ENCODE peak calls at places on chromosomes 5 and 9, in four cellular contexts. H is esophagus mucosa; E is activated T-cell treated with anti-CD3 and anti-CD28 coated beads, Interleukin-2, amount 50 U/mL, for 72 hours; I is activated B cell treated with CpG ODN at 0.5 μM for 24 hours. W is an unnamed sample.

GRCh38 chr9:134267305-134268265 is 58.7 kb upstream of the RXRA start:
- ATAC-seq in E (no peak), I (no peak), H (no peak), W (no peak)

GRCh38 chr9:14341437-14342133 is 27.6 kb upstream of the NFIB start:
- ATAC-seq in E (no peak), I (no peak), H (no peak), W (no peak)

GRCh38 chr5:135033026-135033861 is 784 bp downstream of the PITX1 start:
- ATAC-seq in E (peak; percentile 57), H (no peak), I (peak; percentile 26), W (no peak)

GRCh38 chr9:84146893-84147705 is 166.5 kb downstream of the RMI1 start:
- ATAC-seq in I (no peak), H (no peak), E (no peak), W (no peak)

GRCh38 chr5:116438979-116439554 is 135.6 kb downstream of the SEMA6A start:
- ATAC-seq in E (no peak), H (no peak), I (no peak), W (no peak)

GRCh38 chr9:112006361-112007020 is 109.9 kb downstream of the UGCG start:
- ATAC-seq in E (no peak), H (no peak), I (no peak), W (no peak)

GRCh38 chr5:178223828-178224335 is 8.7 kb downstream of the PHYKPL start:
- ATAC-seq in H (peak; percentile 27), E (no peak), I (no peak), W (no peak)

GRCh38 chr5:5497132-5497748 is 74.8 kb downstream of the ICE1 start:
- ATAC-seq in H (peak; percentile 48), I (no peak), E (peak; percentile 36), W (no peak)

GRCh38 chr5:139974661-139975060 is 68.4 kb downstream of the NRG2 start:
- ATAC-seq in I (no peak), E (no peak), H (no peak), W (no peak)

GRCh38 chr5:116905885-116906284 is 331.3 kb upstream of the SEMA6A start:
- ATAC-seq in E (no peak), H (no peak), I (no peak), W (no peak)

GRCh38 chr5:93545872-93546271 is 35.1 kb downstream of the NR2F1-AS1 start:
- ATAC-seq in I (no peak), E (no peak), H (no peak), W (no peak)

GRCh38 chr5:145855842-145856267 is 17.0 kb downstream of the GRXCR2 start:
- ATAC-seq in H (no peak), E (no peak), I (no peak), W (no peak)

GRCh38 chr9:91275641-91276040 is 86.1 kb downstream of the AUH start:
- ATAC-seq in H (no peak), I (no peak), E (no peak), W (no peak)

GRCh38 chr5:79491690-79492317 is 22.1 kb downstream of the HOMER1 start:
- ATAC-seq in E (no peak), H (no peak), I (no peak), W (no peak)

GRCh38 chr5:173577166-173577565 is 39.3 kb downstream of the BOD1 start:
- ATAC-seq in E (no peak), I (no peak), H (no peak), W (no peak)

GRCh38 chr5:33105521-33105941 is 335.2 kb upstream of the TARS1 start:
- ATAC-seq in H (no peak), I (no peak), E (no peak), W (no peak)

GRCh38 chr5:68746220-68747076 is 347.4 kb upstream of the SLC30A5 start:
- ATAC-seq in E (no peak), I (no peak), H (no peak), W (no peak)

GRCh38 chr5:172820046-172820767 is 13.8 kb upstream of the ERGIC1 start:
- ATAC-seq in I (no peak), H (peak; percentile 98), E (peak; percentile 86), W (peak; percentile 79)

GRCh38 chr5:179345179-179345428 is 157 bp downstream of the ADAMTS2 start:
- ATAC-seq in H (no peak), E (no peak), I (no peak), W (no peak)

GRCh38 chr9:109206670-109207069 is 39.6 kb upstream of the FRRS1L start:
- ATAC-seq in I (no peak), E (no peak), H (no peak), W (no peak)

GRCh38 chr5:173075137-173075868 is 19.2 kb downstream of the CREBRF start:
- ATAC-seq in E (no peak), H (peak; percentile 73), I (no peak), W (no peak)

GRCh38 chr5:159917919-159918487 is 1.7 kb downstream of the ADRA1B start:
- ATAC-seq in H (no peak), E (no peak), I (no peak), W (no peak)

GRCh38 chr5:52870448-52870847 is 82.7 kb downstream of the ITGA1 start:
- ATAC-seq in E (no peak), H (peak; percentile 15), I (no peak), W (no peak)

GRCh38 chr5:109659901-109660300 is 29.8 kb upstream of the MAN2A1 start:
- ATAC-seq in H (no peak), I (no peak), E (no peak), W (no peak)

GRCh38 chr5:33536802-33537201 is 96.0 kb downstream of the TARS1 start:
- ATAC-seq in E (no peak), I (no peak), H (no peak), W (no peak)

GRCh38 chr5:55173696-55174101 is 722 bp upstream of the CDC20B start:
- ATAC-seq in I (peak; percentile 5), E (peak; percentile 2), H (no peak), W (no peak)

GRCh38 chr5:9514968-9515367 is 30.9 kb downstream of the SEMA5A start:
- ATAC-seq in E (no peak), I (no peak), H (no peak), W (no peak)

GRCh38 chr9:109329274-109330258 is 8.7 kb upstream of the EPB41L4B start:
- ATAC-seq in I (no peak), E (no peak), H (peak; percentile 95), W (no peak)

GRCh38 chr5:119418782-119419101 is 33.6 kb upstream of the HSD17B4 start:
- ATAC-seq in I (peak; percentile 66), H (peak; percentile 80), E (no peak), W (no peak)

GRCh38 chr9:28915256-28915930 is 1342.1 kb upstream of the C9orf72 start:
- ATAC-seq in E (no peak), I (no peak), H (peak; percentile 33), W (no peak)

GRCh38 chr5:53112909-53113308 is 3.4 kb upstream of the MOCS2 start:
- ATAC-seq in I (no peak), E (no peak), H (no peak), W (no peak)

GRCh38 chr5:168793844-168794837 is 215.0 kb upstream of the PANK3 start:
- ATAC-seq in E (peak; percentile 80), H (peak; percentile 25), I (no peak), W (peak; percentile 69)

GRCh38 chr9:113988951-113989780 is 88.9 kb downstream of the AMBP start:
- ATAC-seq in E (no peak), I (no peak), H (no peak), W (no peak)

GRCh38 chr9:120505186-120505585 is 74.8 kb downstream of the CDK5RAP2 start:
- ATAC-seq in I (no peak), H (no peak), E (no peak), W (peak; percentile 16)

GRCh38 chr9:38026021-38026809 is 42.8 kb downstream of the SHB start:
- ATAC-seq in I (no peak), H (peak; percentile 4), E (no peak), W (no peak)

GRCh38 chr5:135255461-135256178 is 143.4 kb downstream of the MACROH2A1 start:
- ATAC-seq in H (no peak), E (no peak), I (no peak), W (no peak)

GRCh38 chr5:157188270-157188669 is 7.6 kb downstream of the ITK start:
- ATAC-seq in I (no peak), E (no peak), H (no peak), W (no peak)

GRCh38 chr5:133713746-133714145 is 101.4 kb upstream of the FSTL4 start:
- ATAC-seq in E (no peak), I (no peak), H (no peak), W (no peak)

W was measured in activated T-helper 17 cell treated with anti-CD3 and anti-CD28 coated beads, Interleukin-2, amount 50 U/mL, for 72 hours.